ENCODE peak calls at places on chromosomes 7 and 10, in seven cellular contexts. O is iris pigment epithelial cell; V is retina; G is Caki2; K is GM04503; H is HFFc6; Z is activated naive CD8-positive, alpha-beta T cell treated with anti-CD3 and anti-CD28 coated beads, Interleukin-2, amount 50 U/mL, for 24 hours. J is an unnamed sample.

GRCh38 chr7:18828333-18829100 is 288.9 kb downstream of the TWIST1 start:
- DNase-seq in O (no peak), V (no peak), G (no peak), K (no peak), H (no peak), Z (no peak), J (no peak)

GRCh38 chr10:97224483-97225435 is 39.0 kb upstream of the SLIT1 start:
- DNase-seq in O (peak; percentile 18), V (no peak), G (no peak), K (no peak), H (no peak), Z (no peak), J (no peak)

GRCh38 chr7:41754046-41754445 is 51.2 kb upstream of the INHBA start:
- DNase-seq in O (no peak), V (no peak), G (no peak), K (no peak), H (no peak), Z (no peak), J (no peak)

GRCh38 chr7:149286811-149287400 is 24.9 kb downstream of the ZNF783 start:
- DNase-seq in O (peak; percentile 24), V (no peak), G (no peak), K (no peak), H (no peak), Z (no peak), J (no peak)

GRCh38 chr7:98797150-98797549 is 72.7 kb downstream of the TMEM130 start:
- DNase-seq in O (no peak), V (no peak), G (no peak), K (no peak), H (no peak), Z (no peak), J (no peak)

GRCh38 chr10:34320265-34320664 is 494.8 kb downstream of the PARD3 start:
- DNase-seq in O (no peak), V (no peak), G (no peak), K (no peak), H (no peak), Z (no peak), J (no peak)

GRCh38 chr7:143269254-143269653 is 6.0 kb downstream of the GSTK1 start:
- DNase-seq in O (no peak), V (no peak), G (no peak), K (no peak), H (no peak), Z (no peak), J (no peak)

GRCh38 chr7:79598351-79598750 is 144.9 kb upstream of the MAGI2 start:
- DNase-seq in O (no peak), V (no peak), G (no peak), K (no peak), H (no peak), Z (no peak), J (no peak)

GRCh38 chr7:877312-878232 is 1.2 kb downstream of the GET4 start:
- DNase-seq in O (no peak), V (no peak), G (no peak), K (no peak), H (no peak), Z (peak; percentile 23), J (no peak)

GRCh38 chr7:73520673-73521635 is 1.1 kb downstream of the BAZ1B start:
- DNase-seq in O (peak; percentile 50), V (peak; percentile 72), G (no peak), K (no peak), H (peak; percentile 10), Z (no peak), J (no peak)

GRCh38 chr7:23438171-23438570 is 32.1 kb downstream of the IGF2BP3 start:
- DNase-seq in O (no peak), V (no peak), G (no peak), K (no peak), H (no peak), Z (no peak), J (no peak)

GRCh38 chr7:155470686-155471638 is 13.0 kb downstream of the EN2 start:
- DNase-seq in O (no peak), V (no peak), G (peak; percentile 75), K (no peak), H (peak; percentile 12), Z (no peak), J (no peak)

GRCh38 chr7:114911411-114911810 is 10.5 kb upstream of the MDFIC start:
- DNase-seq in O (no peak), V (no peak), G (no peak), K (no peak), H (no peak), Z (no peak), J (no peak)

GRCh38 chr7:149005427-149006344 is 22.6 kb downstream of the PDIA4 start:
- DNase-seq in O (peak; percentile 51), V (peak; percentile 71), G (no peak), K (no peak), H (peak; percentile 42), Z (peak; percentile 86), J (peak; percentile 60)

GRCh38 chr7:73454424-73454823 is 20.8 kb downstream of the FZD9 start:
- DNase-seq in O (no peak), V (no peak), G (no peak), K (no peak), H (no peak), Z (no peak), J (no peak)

GRCh38 chr7:44139311-44140010 is 1.7 kb downstream of the MYL7 start:
- DNase-seq in O (no peak), V (no peak), G (no peak), K (no peak), H (no peak), Z (no peak), J (no peak)

GRCh38 chr7:45597286-45597984 is 23.3 kb downstream of the ADCY1 start:
- DNase-seq in O (no peak), V (no peak), G (no peak), K (no peak), H (no peak), Z (no peak), J (no peak)

GRCh38 chr7:40470817-40471216 is 336.0 kb downstream of the SUGCT start:
- DNase-seq in O (peak; percentile 49), V (no peak), G (no peak), K (no peak), H (no peak), Z (no peak), J (peak; percentile 22)

GRCh38 chr7:11231190-11231589 is 257.5 kb downstream of the PHF14 start:
- DNase-seq in O (no peak), V (no peak), G (no peak), K (no peak), H (no peak), Z (no peak), J (no peak)

GRCh38 chr10:3354171-3354570 is 181.6 kb upstream of the PITRM1 start:
- DNase-seq in O (no peak), V (no peak), G (no peak), K (no peak), H (no peak), Z (no peak), J (no peak)

GRCh38 chr10:77179015-77179695 is 458.5 kb downstream of the KCNMA1 start:
- DNase-seq in O (peak; percentile 89), V (no peak), G (peak; percentile 59), K (peak; percentile 70), H (peak; percentile 90), Z (no peak), J (peak; percentile 81)

GRCh38 chr10:75497997-75498797 is 66.8 kb downstream of the LRMDA start:
- DNase-seq in O (no peak), V (no peak), G (no peak), K (peak; percentile 55), H (no peak), Z (no peak), J (no peak)

GRCh38 chr7:92955081-92955480 is 118.7 kb upstream of the CDK6 start:
- DNase-seq in O (no peak), V (no peak), G (no peak), K (no peak), H (no peak), Z (peak; percentile 58), J (no peak)

GRCh38 chr7:30074422-30075030 is 46.3 kb downstream of the PLEKHA8 start:
- DNase-seq in O (peak; percentile 68), V (peak; percentile 4), G (peak; percentile 14), K (no peak), H (peak; percentile 41), Z (no peak), J (no peak)

GRCh38 chr10:48535416-48536225 is 69.3 kb downstream of the ARHGAP22 start:
- DNase-seq in O (no peak), V (no peak), G (no peak), K (no peak), H (no peak), Z (no peak), J (no peak)

GRCh38 chr7:87448427-87448826 is 27.1 kb downstream of the ABCB4 start:
- DNase-seq in O (no peak), V (peak; percentile 55), G (peak; percentile 12), K (no peak), H (no peak), Z (no peak), J (no peak)

GRCh38 chr10:5297466-5297865 is 67.3 kb upstream of the UCN3 start:
- DNase-seq in O (peak; percentile 70), V (no peak), G (no peak), K (no peak), H (no peak), Z (no peak), J (no peak)

GRCh38 chr10:104246981-104247380 is 7.7 kb upstream of the GSTO1 start:
- DNase-seq in O (peak; percentile 54), V (no peak), G (no peak), K (peak; percentile 47), H (peak; percentile 35), Z (no peak), J (no peak)

GRCh38 chr10:51867956-51868355 is 168.6 kb upstream of the CSTF2T start:
- DNase-seq in O (peak; percentile 75), V (no peak), G (peak; percentile 13), K (peak; percentile 50), H (peak; percentile 66), Z (no peak), J (peak; percentile 74)

J was measured in brain microvascular endothelial cell.